ENCODE peak calls at places on chromosome X, in six cellular contexts. One of them, this sample, is unnamed.

GRCh38 chrX:107721318-107721717 is 54.3 kb downstream of the TSC22D3 start:
- DNase-seq in IMR-90: no peak
- DNase-seq in A549: no peak
- DNase-seq in pancreas: no peak
- DNase-seq in cardiac muscle cell: no peak
- DNase-seq in adrenal gland: no peak
- DNase-seq in this sample: no peak

GRCh38 chrX:3712870-3713224 is 602 bp downstream of the PRKX start:
- DNase-seq in IMR-90: no peak
- DNase-seq in A549: no peak
- DNase-seq in pancreas: peak; percentile 28
- DNase-seq in cardiac muscle cell: no peak
- DNase-seq in adrenal gland: no peak
- DNase-seq in this sample: no peak

GRCh38 chrX:40652664-40653063 is 5.3 kb upstream of the CXorf38 start:
- DNase-seq in IMR-90: no peak
- DNase-seq in A549: no peak
- DNase-seq in pancreas: no peak
- DNase-seq in cardiac muscle cell: no peak
- DNase-seq in adrenal gland: no peak
- DNase-seq in this sample: no peak

GRCh38 chrX:70264784-70265183 is 3.4 kb upstream of the ARR3 start:
- DNase-seq in IMR-90: no peak
- DNase-seq in A549: no peak
- DNase-seq in pancreas: no peak
- DNase-seq in cardiac muscle cell: peak; percentile 12
- DNase-seq in adrenal gland: no peak
- DNase-seq in this sample: no peak

GRCh38 chrX:99703467-99703866 is 706.6 kb downstream of the PCDH19 start:
- DNase-seq in IMR-90: no peak
- DNase-seq in A549: no peak
- DNase-seq in pancreas: no peak
- DNase-seq in cardiac muscle cell: peak; percentile 6
- DNase-seq in adrenal gland: no peak
- DNase-seq in this sample: no peak

GRCh38 chrX:135977611-135978010 is 3.8 kb upstream of the MMGT1 start:
- DNase-seq in IMR-90: peak; percentile 77
- DNase-seq in A549: peak; percentile 57
- DNase-seq in pancreas: no peak
- DNase-seq in cardiac muscle cell: no peak
- DNase-seq in adrenal gland: no peak
- DNase-seq in this sample: no peak

GRCh38 chrX:13495232-13495631 is 74.2 kb upstream of the EGFL6 start:
- DNase-seq in IMR-90: no peak
- DNase-seq in A549: no peak
- DNase-seq in pancreas: peak; percentile 27
- DNase-seq in cardiac muscle cell: no peak
- DNase-seq in adrenal gland: no peak
- DNase-seq in this sample: no peak

GRCh38 chrX:109344666-109345065 is 137.2 kb downstream of the GUCY2F start:
- DNase-seq in IMR-90: no peak
- DNase-seq in A549: no peak
- DNase-seq in pancreas: no peak
- DNase-seq in cardiac muscle cell: no peak
- DNase-seq in adrenal gland: no peak
- DNase-seq in this sample: no peak

GRCh38 chrX:108811891-108812290 is 75.5 kb upstream of the IRS4 start:
- DNase-seq in IMR-90: no peak
- DNase-seq in A549: no peak
- DNase-seq in pancreas: no peak
- DNase-seq in cardiac muscle cell: peak; percentile 14
- DNase-seq in adrenal gland: no peak
- DNase-seq in this sample: no peak

GRCh38 chrX:68396953-68397352 is 36.3 kb downstream of the OPHN1 start:
- DNase-seq in IMR-90: peak; percentile 2
- DNase-seq in A549: no peak
- DNase-seq in pancreas: no peak
- DNase-seq in cardiac muscle cell: no peak
- DNase-seq in adrenal gland: no peak
- DNase-seq in this sample: peak; percentile 8

GRCh38 chrX:41043950-41044349 is 41.3 kb upstream of the USP9X start:
- DNase-seq in IMR-90: peak; percentile 84
- DNase-seq in A549: no peak
- DNase-seq in pancreas: no peak
- DNase-seq in cardiac muscle cell: no peak
- DNase-seq in adrenal gland: no peak
- DNase-seq in this sample: no peak

GRCh38 chrX:133081990-133082389 is 14.9 kb downstream of the USP26 start:
- DNase-seq in IMR-90: no peak
- DNase-seq in A549: no peak
- DNase-seq in pancreas: no peak
- DNase-seq in cardiac muscle cell: no peak
- DNase-seq in adrenal gland: no peak
- DNase-seq in this sample: no peak

GRCh38 chrX:82161195-82161594 is 959.3 kb downstream of the SH3BGRL start:
- DNase-seq in IMR-90: no peak
- DNase-seq in A549: no peak
- DNase-seq in pancreas: no peak
- DNase-seq in cardiac muscle cell: no peak
- DNase-seq in adrenal gland: no peak
- DNase-seq in this sample: no peak

GRCh38 chrX:34467437-34467836 is 189.6 kb downstream of the TMEM47 start:
- DNase-seq in IMR-90: no peak
- DNase-seq in A549: no peak
- DNase-seq in pancreas: no peak
- DNase-seq in cardiac muscle cell: no peak
- DNase-seq in adrenal gland: no peak
- DNase-seq in this sample: no peak

GRCh38 chrX:108199691-108200090 is 108.1 kb downstream of the ATG4A start:
- DNase-seq in IMR-90: peak; percentile 22
- DNase-seq in A549: peak; percentile 44
- DNase-seq in pancreas: no peak
- DNase-seq in cardiac muscle cell: peak; percentile 61
- DNase-seq in adrenal gland: no peak
- DNase-seq in this sample: peak; percentile 39

GRCh38 chrX:21487832-21488231 is 113.6 kb downstream of the CNKSR2 start:
- DNase-seq in IMR-90: peak; percentile 13
- DNase-seq in A549: peak; percentile 22
- DNase-seq in pancreas: no peak
- DNase-seq in cardiac muscle cell: peak; percentile 56
- DNase-seq in adrenal gland: no peak
- DNase-seq in this sample: peak; percentile 70

GRCh38 chrX:46488712-46489111 is 56.5 kb downstream of the ZNF674 start:
- DNase-seq in IMR-90: no peak
- DNase-seq in A549: no peak
- DNase-seq in pancreas: no peak
- DNase-seq in cardiac muscle cell: no peak
- DNase-seq in adrenal gland: no peak
- DNase-seq in this sample: no peak
- H3K4me1 ChIP-seq in IMR-90: no peaks in the 10 kb centered on the region
- H3K4me1 ChIP-seq in A549: no peaks in the 10 kb centered on the region
- H3K4me1 ChIP-seq in pancreas: no peaks in the 10 kb centered on the region
- H3K4me1 ChIP-seq in cardiac muscle cell: no peaks in the 10 kb centered on the region
- H3K4me1 ChIP-seq in adrenal gland: no peaks in the 10 kb centered on the region
- H3K4me1 ChIP-seq in this sample: no peaks in the 10 kb centered on the region

GRCh38 chrX:10155137-10155536 is 1.6 kb upstream of the CLCN4 start:
- DNase-seq in IMR-90: no peak
- DNase-seq in A549: no peak
- DNase-seq in pancreas: no peak
- DNase-seq in cardiac muscle cell: no peak
- DNase-seq in adrenal gland: no peak
- DNase-seq in this sample: no peak

GRCh38 chrX:10156199-10157031 is at the start of gene CLCN4:
- DNase-seq in IMR-90: no peak
- DNase-seq in A549: peak; percentile 47
- DNase-seq in pancreas: peak; percentile 67
- DNase-seq in cardiac muscle cell: peak; percentile 76
- DNase-seq in adrenal gland: peak; percentile 64
- DNase-seq in this sample: peak; percentile 91

GRCh38 chrX:10157545-10157944 is 770 bp downstream of the CLCN4 start:
- DNase-seq in IMR-90: peak; percentile 59
- DNase-seq in A549: no peak
- DNase-seq in pancreas: no peak
- DNase-seq in cardiac muscle cell: no peak
- DNase-seq in adrenal gland: no peak
- DNase-seq in this sample: no peak

GRCh38 chrX:10158279-10158939 is 1.6 kb downstream of the CLCN4 start:
- DNase-seq in IMR-90: no peak
- DNase-seq in A549: no peak
- DNase-seq in pancreas: no peak
- DNase-seq in cardiac muscle cell: peak; percentile 42
- DNase-seq in adrenal gland: no peak
- DNase-seq in this sample: no peak

GRCh38 chrX:10157032-10157341 is 212 bp downstream of the CLCN4 start:
- DNase-seq in IMR-90: no peak
- DNase-seq in A549: no peak
- DNase-seq in pancreas: no peak
- DNase-seq in cardiac muscle cell: no peak
- DNase-seq in adrenal gland: no peak
- DNase-seq in this sample: no peak
- H3K4me3 ChIP-seq in IMR-90: peak overlapping the region; percentile 2
- H3K4me3 ChIP-seq in A549: peak overlapping the region; percentile 41
- H3K4me3 ChIP-seq in pancreas: peak overlapping the region; percentile 5
- H3K4me3 ChIP-seq in cardiac muscle cell: peak overlapping the region; percentile 36
- H3K4me3 ChIP-seq in adrenal gland: no peak overlapping the region
- H3K4me3 ChIP-seq in this sample: peak overlapping the region; percentile 68

GRCh38 chrX:154731203-154731602 is 19.7 kb downstream of the GAB3 start:
- DNase-seq in IMR-90: no peak
- DNase-seq in A549: no peak
- DNase-seq in pancreas: no peak
- DNase-seq in cardiac muscle cell: no peak
- DNase-seq in adrenal gland: no peak
- DNase-seq in this sample: no peak

GRCh38 chrX:154731881-154732280 is 19.0 kb downstream of the GAB3 start:
- DNase-seq in IMR-90: peak; percentile 45
- DNase-seq in A549: no peak
- DNase-seq in pancreas: no peak
- DNase-seq in cardiac muscle cell: no peak
- DNase-seq in adrenal gland: no peak
- DNase-seq in this sample: no peak

GRCh38 chrX:154728791-154729190 is 22.1 kb downstream of the GAB3 start:
- DNase-seq in IMR-90: no peak
- DNase-seq in A549: no peak
- DNase-seq in pancreas: no peak
- DNase-seq in cardiac muscle cell: no peak
- DNase-seq in adrenal gland: no peak
- DNase-seq in this sample: no peak

GRCh38 chrX:154729439-154729838 is 21.4 kb downstream of the GAB3 start:
- DNase-seq in IMR-90: no peak
- DNase-seq in A549: no peak
- DNase-seq in pancreas: no peak
- DNase-seq in cardiac muscle cell: no peak
- DNase-seq in adrenal gland: no peak
- DNase-seq in this sample: no peak

DNA sequence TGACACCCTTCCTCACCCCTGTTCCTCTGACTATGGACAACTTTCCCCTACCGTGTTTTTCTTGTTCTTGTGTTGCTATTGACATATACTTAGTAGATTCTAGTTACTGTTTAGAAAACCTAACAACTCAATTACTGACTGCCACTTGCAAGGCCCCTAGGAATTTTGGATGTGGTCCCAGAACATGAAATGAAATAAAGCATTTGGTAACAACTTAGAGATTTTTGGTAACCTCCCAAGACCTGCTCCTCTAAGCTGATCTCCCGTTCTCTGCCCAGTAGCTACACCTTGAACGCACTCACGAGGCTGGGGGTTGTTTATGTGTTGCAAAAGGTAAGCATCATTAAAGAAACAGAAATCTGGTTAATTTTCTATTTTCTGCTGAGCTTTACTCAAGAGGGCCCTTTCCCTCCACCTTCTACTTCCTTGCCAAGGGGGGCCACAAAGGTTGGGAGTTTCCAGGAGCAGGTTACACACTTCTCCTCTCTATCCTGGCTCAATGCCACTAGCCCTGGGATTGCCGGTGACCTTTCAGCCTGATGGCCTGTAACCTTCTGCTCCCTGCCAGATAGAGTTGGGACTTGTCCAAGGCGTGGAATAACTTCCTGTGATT is 20.5 kb downstream of the GAB3 start:
- DNase-seq in IMR-90: peak; percentile 77
- DNase-seq in A549: no peak
- DNase-seq in pancreas: no peak
- DNase-seq in cardiac muscle cell: no peak
- DNase-seq in adrenal gland: peak; percentile 43
- DNase-seq in this sample: no peak
- H3K4me1 ChIP-seq in IMR-90: peaks cover 33% of the 10 kb centered on the region
- H3K4me1 ChIP-seq in A549: peaks cover 53% of the 10 kb centered on the region
- H3K4me1 ChIP-seq in pancreas: no peaks in the 10 kb centered on the region
- H3K4me1 ChIP-seq in cardiac muscle cell: no peaks in the 10 kb centered on the region
- H3K4me1 ChIP-seq in adrenal gland: peaks cover 57% of the 10 kb centered on the region
- H3K4me1 ChIP-seq in this sample: peaks cover 6% of the 10 kb centered on the region

GRCh38 chrX:49042581-49043219 is 457 bp downstream of the TFE3 start:
- DNase-seq in IMR-90: no peak
- DNase-seq in A549: no peak
- DNase-seq in pancreas: no peak
- DNase-seq in cardiac muscle cell: no peak
- DNase-seq in adrenal gland: no peak
- DNase-seq in this sample: no peak
- H3K4me3 ChIP-seq in IMR-90: peak overlapping the region; percentile 60
- H3K4me3 ChIP-seq in A549: peak overlapping the region; percentile 93
- H3K4me3 ChIP-seq in pancreas: peak overlapping the region; percentile 44
- H3K4me3 ChIP-seq in cardiac muscle cell: peak overlapping the region; percentile 61
- H3K4me3 ChIP-seq in adrenal gland: peak overlapping the region; percentile 60
- H3K4me3 ChIP-seq in this sample: peak overlapping the region; percentile 75